ENCODE peak calls at places on chromosomes 4 and X, in ten cellular contexts. N is aorta, G is body of pancreas, P is NCI-H1105 treated with DMSO at 0.1 percent for 48 hours, O is foreskin keratinocyte, S is choroid plexus epithelial cell, E is HCEC 1CT, T is occipital lobe, M is lung, D is ELR. J is an unnamed sample.

GRCh38 chr4:28427306-28428085 is 1566.9 kb downstream of the STIM2 start:
- DNase-seq in N (no peak), G (no peak), P (no peak), O (no peak), S (no peak), E (no peak), T (no peak), M (no peak), D (no peak), J (no peak)

GRCh38 chrX:134693644-134694043 is 35.4 kb upstream of the PLAC1 start:
- DNase-seq in N (no peak), G (no peak), P (no peak), O (no peak), S (no peak), E (no peak), T (no peak), M (no peak), D (no peak), J (no peak)

GRCh38 chr4:77031544-77031943 is 44.2 kb downstream of the CCNI start:
- DNase-seq in N (no peak), G (no peak), P (no peak), O (no peak), S (no peak), E (no peak), T (no peak), M (no peak), D (no peak), J (no peak)

GRCh38 chrX:37998586-37999267 is 7.6 kb upstream of the SYTL5 start:
- DNase-seq in N (no peak), G (no peak), P (peak), O (peak), S (peak), E (peak), T (no peak), M (no peak), D (peak), J (no peak)

GRCh38 chr4:185165605-185166063 is 22.6 kb downstream of the SLC25A4 start:
- DNase-seq in N (no peak), G (no peak), P (no peak), O (no peak), S (peak), E (peak), T (no peak), M (no peak), D (no peak), J (no peak)

GRCh38 chrX:20112022-20112421 is 4.7 kb downstream of the MAP7D2 start:
- DNase-seq in N (no peak), G (no peak), P (no peak), O (no peak), S (no peak), E (no peak), T (no peak), M (no peak), D (no peak), J (no peak)

GRCh38 chr4:28229092-28229491 is 1368.5 kb downstream of the STIM2 start:
- DNase-seq in N (no peak), G (no peak), P (no peak), O (peak), S (peak), E (peak), T (no peak), M (no peak), D (peak), J (no peak)

GRCh38 chr4:147103403-147103946 is 157.8 kb upstream of the TTC29 start:
- DNase-seq in N (peak), G (no peak), P (no peak), O (peak), S (peak), E (peak), T (peak), M (no peak), D (peak), J (no peak)

GRCh38 chr4:77579406-77580076 is 26.1 kb upstream of the CXCL13 start:
- DNase-seq in N (no peak), G (no peak), P (peak), O (peak), S (peak), E (peak), T (no peak), M (no peak), D (peak), J (no peak)

GRCh38 chrX:141375011-141375730 is 132.9 kb upstream of the SPANXC start:
- DNase-seq in N (no peak), G (no peak), P (no peak), O (no peak), S (peak), E (peak), T (no peak), M (no peak), D (no peak), J (no peak)

GRCh38 chr4:48184891-48185290 is 50.8 kb upstream of the TXK start:
- DNase-seq in N (no peak), G (no peak), P (no peak), O (no peak), S (peak), E (peak), T (no peak), M (no peak), D (no peak), J (no peak)

GRCh38 chrX:119685225-119686066 is 7.5 kb downstream of the SEPTIN6 start:
- DNase-seq in N (no peak), G (no peak), P (no peak), O (no peak), S (no peak), E (no peak), T (no peak), M (no peak), D (no peak), J (peak)

GRCh38 chr4:849478-850175 is 23.7 kb upstream of the CPLX1 start:
- DNase-seq in N (no peak), G (no peak), P (no peak), O (no peak), S (no peak), E (no peak), T (no peak), M (no peak), D (no peak), J (peak)

GRCh38 chr4:173420324-173420752 is 21.4 kb upstream of the SCRG1 start:
- DNase-seq in N (no peak), G (no peak), P (peak), O (no peak), S (peak), E (peak), T (no peak), M (no peak), D (peak), J (no peak)

GRCh38 chr4:84254537-84254936 is 244.6 kb downstream of the NKX6-1 start:
- DNase-seq in N (no peak), G (no peak), P (no peak), O (no peak), S (no peak), E (no peak), T (no peak), M (no peak), D (no peak), J (no peak)

GRCh38 chr4:7238300-7238960 is 46.1 kb downstream of the SORCS2 start:
- DNase-seq in N (no peak), G (no peak), P (no peak), O (no peak), S (no peak), E (no peak), T (no peak), M (no peak), D (peak), J (no peak)

GRCh38 chrX:1027133-1027532 is 185.3 kb downstream of the CRLF2 start:
- DNase-seq in N (no peak), G (no peak), P (no peak), O (no peak), S (no peak), E (no peak), T (no peak), M (no peak), D (no peak), J (no peak)

GRCh38 chr4:150784305-150784704 is 202.4 kb downstream of the MAB21L2 start:
- DNase-seq in N (no peak), G (no peak), P (no peak), O (no peak), S (no peak), E (no peak), T (no peak), M (no peak), D (no peak), J (no peak)

GRCh38 chrX:123731987-123732678 is 719 bp downstream of the THOC2 start:
- DNase-seq in N (no peak), G (peak), P (peak), O (no peak), S (peak), E (peak), T (peak), M (peak), D (peak), J (no peak)

GRCh38 chrX:151359931-151360871 is 36.8 kb upstream of the VMA21 start:
- DNase-seq in N (peak), G (peak), P (peak), O (no peak), S (peak), E (no peak), T (no peak), M (no peak), D (peak), J (peak)

GRCh38 chrX:1741828-1742394 is 127.1 kb downstream of the ASMT start:
- DNase-seq in N (no peak), G (no peak), P (no peak), O (no peak), S (no peak), E (no peak), T (peak), M (no peak), D (no peak), J (no peak)

GRCh38 chr4:179738822-179739221 is 2296.6 kb upstream of the AGA start:
- DNase-seq in N (no peak), G (no peak), P (no peak), O (no peak), S (no peak), E (no peak), T (no peak), M (no peak), D (no peak), J (no peak)

GRCh38 chr4:91198951-91199350 is 1071.8 kb downstream of the CCSER1 start:
- DNase-seq in N (no peak), G (no peak), P (peak), O (no peak), S (peak), E (no peak), T (no peak), M (no peak), D (no peak), J (no peak)

J was measured in left ventricle myocardium superior.